ENCODE peak calls at places on chromosomes 11 and 22, in five cellular contexts. E is colonic mucosa, Q is lower leg skin, K is fibroblast of pulmonary artery, Z is hepatocyte. A is an unnamed sample.
A peak's percentile ranks its signal among the peaks of the same experiment; 100 is the strongest.

GRCh38 chr11:12201016-12201985 is 90.9 kb downstream of the MICAL2 start:
- DNase-seq in E (no peak), Q (no peak), K (peak; percentile 97), Z (peak; percentile 65), A (peak; percentile 88)

GRCh38 chr11:726278-726915 is 20.4 kb downstream of the EPS8L2 start:
- DNase-seq in E (peak; percentile 82), Q (no peak), K (no peak), Z (peak; percentile 82), A (no peak)

GRCh38 chr11:68128682-68129327 is 7.6 kb upstream of the CHKA start:
- DNase-seq in E (no peak), Q (no peak), K (peak; percentile 86), Z (peak; percentile 91), A (peak; percentile 67)

GRCh38 chr11:1129143-1129665 is 28.5 kb upstream of the MUC5AC start:
- DNase-seq in E (no peak), Q (no peak), K (no peak), Z (no peak), A (no peak)

GRCh38 chr22:30245985-30246901 is at the start of gene LIF:
- DNase-seq in E (peak; percentile 42), Q (no peak), K (peak; percentile 74), Z (peak; percentile 73), A (peak; percentile 79)

GRCh38 chr11:1308745-1309497 is 511 bp downstream of the TOLLIP start:
- DNase-seq in E (no peak), Q (no peak), K (no peak), Z (no peak), A (peak; percentile 60)

GRCh38 chr11:118634435-118635236 is 27.2 kb downstream of the PHLDB1 start:
- DNase-seq in E (peak; percentile 87), Q (no peak), K (peak; percentile 71), Z (peak; percentile 92), A (peak; percentile 89)

GRCh38 chr11:44629732-44630345 is 64.4 kb downstream of the CD82 start:
- DNase-seq in E (peak; percentile 9), Q (no peak), K (no peak), Z (no peak), A (no peak)

GRCh38 chr11:79439893-79440450 is 858 bp downstream of the TENM4 start:
- DNase-seq in E (peak; percentile 19), Q (no peak), K (no peak), Z (peak; percentile 62), A (no peak)

GRCh38 chr11:106344392-106344791 is 266.9 kb downstream of the AASDHPPT start:
- DNase-seq in E (no peak), Q (no peak), K (peak; percentile 71), Z (peak; percentile 51), A (peak; percentile 55)

GRCh38 chr11:70333206-70333605 is 62.7 kb downstream of the PPFIA1 start:
- DNase-seq in E (no peak), Q (no peak), K (peak; percentile 46), Z (no peak), A (peak; percentile 29)

GRCh38 chr11:70334351-70334995 is 63.9 kb upstream of the CTTN start:
- DNase-seq in E (no peak), Q (no peak), K (no peak), Z (no peak), A (no peak)

GRCh38 chr11:70332567-70332966 is 62.1 kb downstream of the PPFIA1 start:
- DNase-seq in E (no peak), Q (no peak), K (no peak), Z (no peak), A (no peak)

GRCh38 chr11:70328556-70328955 is 58.1 kb downstream of the PPFIA1 start:
- DNase-seq in E (no peak), Q (no peak), K (no peak), Z (no peak), A (no peak)

DNA sequence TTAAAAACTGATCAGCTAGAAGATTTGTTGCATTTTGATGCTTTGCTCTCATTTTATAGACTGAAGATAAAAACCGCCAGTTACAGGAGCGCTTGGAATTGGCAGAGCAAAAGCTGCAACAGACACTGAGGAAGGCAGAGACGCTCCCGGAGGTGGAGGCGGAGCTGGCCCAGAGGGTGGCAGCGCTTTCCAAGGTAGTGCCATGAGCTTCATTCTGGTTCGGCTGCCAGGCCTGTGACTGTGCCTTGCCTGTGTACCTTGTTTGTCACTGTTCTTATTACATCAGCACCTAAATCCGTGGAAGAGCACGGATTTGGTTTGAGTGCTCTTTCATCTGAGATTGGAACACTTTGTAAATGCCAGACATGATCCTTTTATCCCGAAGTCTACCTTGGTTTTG is 61.4 kb downstream of the PPFIA1 start:
- DNase-seq in E (no peak), Q (no peak), K (no peak), Z (no peak), A (no peak)
- TF ChIP-seq CTCF in E (no peak), Q (no peak), K (no peak), Z (no peak), A (no peak)

DNA sequence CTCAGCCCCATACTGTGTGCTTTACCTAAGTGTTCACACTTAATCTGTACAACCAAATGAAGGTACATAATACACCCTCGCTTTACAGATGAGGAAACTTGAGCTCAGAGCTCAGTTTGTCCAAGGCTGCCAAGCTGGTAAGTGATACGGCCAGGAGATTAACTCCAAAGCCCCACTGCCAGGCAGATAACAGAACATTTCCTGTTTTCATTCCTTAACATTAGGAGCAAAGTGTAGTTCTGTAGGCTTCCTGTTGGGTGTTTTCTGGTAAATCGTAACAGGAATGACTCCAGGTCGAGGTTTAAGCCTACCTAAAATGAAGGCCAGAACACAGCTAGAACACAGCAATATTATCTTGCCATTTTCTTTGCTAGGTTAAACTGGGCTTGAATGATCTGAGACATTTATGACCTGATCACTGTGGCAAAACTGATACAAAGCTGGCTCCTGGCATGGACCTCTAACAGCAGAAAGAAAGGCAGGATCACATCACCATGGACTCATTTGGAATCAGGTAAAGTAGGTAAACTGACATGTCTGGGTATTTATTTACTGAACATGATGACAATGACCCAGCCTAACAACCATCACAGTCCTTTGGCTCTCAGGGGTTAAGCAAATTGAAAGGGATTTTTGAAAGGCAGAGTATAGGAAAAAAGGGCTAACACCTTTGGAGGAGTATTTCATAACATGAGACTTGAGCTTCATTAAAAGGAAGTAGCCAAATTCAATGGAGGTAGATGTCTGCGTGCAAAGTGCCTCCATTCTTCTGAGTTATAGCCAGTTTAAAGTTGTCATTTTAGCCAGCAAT is 3.9 kb upstream of the NUP50 start:
- DNase-seq in E (peak; percentile 49), Q (no peak), K (peak; percentile 58), Z (peak; percentile 44), A (no peak)
- H3K4me3 ChIP-seq in E (no peak overlapping the region), Q (no peak overlapping the region), K (no peak overlapping the region), Z (no peak overlapping the region), A (no peak overlapping the region)

GRCh38 chr11:27703453-27703852 is 3.2 kb upstream of the BDNF start:
- DNase-seq in E (no peak), Q (no peak), K (peak; percentile 50), Z (no peak), A (peak; percentile 43)

GRCh38 chr11:27699926-27700350 is 317 bp downstream of the BDNF start:
- DNase-seq in E (no peak), Q (no peak), K (no peak), Z (no peak), A (no peak)

GRCh38 chr11:27699242-27699925 is 871 bp downstream of the BDNF start:
- DNase-seq in E (no peak), Q (no peak), K (peak; percentile 58), Z (peak; percentile 38), A (no peak)

GRCh38 chr11:27700351-27701261 is at the start of gene BDNF:
- DNase-seq in E (no peak), Q (no peak), K (peak; percentile 46), Z (peak; percentile 43), A (peak; percentile 72)

GRCh38 chr11:27701262-27702105 is 1.2 kb upstream of the BDNF start:
- DNase-seq in E (peak; percentile 33), Q (no peak), K (peak; percentile 73), Z (peak; percentile 59), A (peak; percentile 66)
- TF ChIP-seq CTCF in E (no peak), Q (no peak), K (peak; percentile 30), Z (peak; percentile 42), A (peak; percentile 25)

GRCh38 chr22:37618674-37619073 is 10.0 kb downstream of the GGA1 start:
- DNase-seq in E (no peak), Q (no peak), K (no peak), Z (no peak), A (no peak)

GRCh38 chr22:37616205-37617083 is 7.8 kb downstream of the GGA1 start:
- DNase-seq in E (no peak), Q (no peak), K (no peak), Z (no peak), A (no peak)

GRCh38 chr22:37619991-37620390 is 11.4 kb downstream of the GGA1 start:
- DNase-seq in E (no peak), Q (no peak), K (no peak), Z (no peak), A (no peak)

GRCh38 chr22:37618072-37618656 is 9.5 kb downstream of the GGA1 start:
- DNase-seq in E (no peak), Q (no peak), K (no peak), Z (no peak), A (no peak)

DNA sequence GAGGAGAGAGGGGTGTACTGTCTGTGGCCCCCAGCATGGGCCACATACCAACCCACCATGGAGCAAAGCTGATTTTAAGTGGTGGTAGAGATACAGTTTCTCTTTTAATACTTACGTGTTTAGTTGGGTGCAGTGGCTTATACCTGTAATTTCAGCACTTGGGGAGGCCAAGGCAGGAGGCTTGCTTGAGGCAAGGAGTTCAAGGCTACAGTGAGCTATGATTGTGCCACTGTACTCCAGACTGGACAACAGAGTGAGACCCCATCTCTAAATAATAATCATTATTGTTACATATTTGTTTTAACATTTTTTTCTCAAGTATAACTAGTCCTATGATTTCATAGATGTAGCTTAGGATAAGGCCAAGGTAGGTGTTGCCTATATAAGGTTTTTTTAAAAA is 8.8 kb downstream of the GGA1 start:
- DNase-seq in E (no peak), Q (no peak), K (no peak), Z (no peak), A (no peak)
- H3K4me3 ChIP-seq in E (no peak overlapping the region), Q (no peak overlapping the region), K (no peak overlapping the region), Z (no peak overlapping the region), A (no peak overlapping the region)

GRCh38 chr22:20568502-20569058 is 61.2 kb downstream of the MED15 start:
- DNase-seq in E (no peak), Q (no peak), K (no peak), Z (no peak), A (no peak)

GRCh38 chr22:20566420-20567260 is 59.2 kb downstream of the MED15 start:
- DNase-seq in E (no peak), Q (peak; percentile 53), K (peak; percentile 64), Z (peak; percentile 46), A (peak; percentile 96)

GRCh38 chr22:20567371-20567847 is 60.0 kb downstream of the MED15 start:
- DNase-seq in E (no peak), Q (no peak), K (no peak), Z (no peak), A (peak; percentile 62)

GRCh38 chr22:20569059-20570058 is 61.9 kb downstream of the MED15 start:
- DNase-seq in E (no peak), Q (peak; percentile 82), K (peak; percentile 96), Z (peak; percentile 83), A (peak; percentile 99)

GRCh38 chr22:20567993-20568417 is 60.6 kb downstream of the MED15 start:
- DNase-seq in E (no peak), Q (no peak), K (peak; percentile 60), Z (peak; percentile 45), A (peak; percentile 67)
- TF ChIP-seq CTCF in E (no peak), Q (no peak), K (peak; percentile 52), Z (peak; percentile 29), A (peak; percentile 64)

GRCh38 chr11:96000064-96000463 is 76.2 kb upstream of the MTMR2 start:
- DNase-seq in E (no peak), Q (no peak), K (peak; percentile 35), Z (no peak), A (no peak)
- H3K4me3 ChIP-seq in E (no peak overlapping the region), Q (no peak overlapping the region), K (no peak overlapping the region), Z (no peak overlapping the region), A (no peak overlapping the region)

A was measured in foreskin fibroblast.